ENCODE peak calls at places on chromosomes 4 and X, in nine cellular contexts. One of them, this sample, is unnamed.

GRCh38 chr4:109733728-109734127 is 3.9 kb upstream of the PLA2G12A start:
- DNase-seq in NK-92 treated with Interleukin-12 subunit alpha and Interleukin-12 subunit beta, amount 100 ng/mL, for 24 hours: no peak
- DNase-seq in HFFc6: no peak
- DNase-seq in activated CD4-positive, alpha-beta T cell treated with anti-CD3 and anti-CD28 coated beads, Interleukin-2, amount 10 ng/mL, durations not matched to agents 7 days and 5 days: no peak
- DNase-seq in uterus: no peak
- DNase-seq in coronary artery: no peak
- DNase-seq in nephron progenitor cell: no peak
- DNase-seq in fibroblast of pulmonary artery: no peak
- DNase-seq in hepatocyte: no peak
- DNase-seq in this sample: no peak

GRCh38 chr4:1718095-1718850 is 2.9 kb downstream of the TMEM129 start:
- DNase-seq in hepatocyte: no peak
- DNase-seq in NK-92 treated with Interleukin-12 subunit alpha and Interleukin-12 subunit beta, amount 100 ng/mL, for 24 hours: no peak
- DNase-seq in HFFc6: no peak
- DNase-seq in coronary artery: no peak
- DNase-seq in fibroblast of pulmonary artery: no peak
- DNase-seq in activated CD4-positive, alpha-beta T cell treated with anti-CD3 and anti-CD28 coated beads, Interleukin-2, amount 10 ng/mL, durations not matched to agents 7 days and 5 days: no peak
- DNase-seq in uterus: no peak
- DNase-seq in nephron progenitor cell: no peak
- DNase-seq in this sample: no peak

GRCh38 chrX:1601768-1602085 is 10.3 kb downstream of the AKAP17A start:
- DNase-seq in uterus: no peak
- DNase-seq in HFFc6: no peak
- DNase-seq in nephron progenitor cell: no peak
- DNase-seq in NK-92 treated with Interleukin-12 subunit alpha and Interleukin-12 subunit beta, amount 100 ng/mL, for 24 hours: no peak
- DNase-seq in activated CD4-positive, alpha-beta T cell treated with anti-CD3 and anti-CD28 coated beads, Interleukin-2, amount 10 ng/mL, durations not matched to agents 7 days and 5 days: no peak
- DNase-seq in fibroblast of pulmonary artery: no peak
- DNase-seq in coronary artery: no peak
- DNase-seq in hepatocyte: no peak
- DNase-seq in this sample: no peak

GRCh38 chrX:108671526-108671925 is 64.8 kb downstream of the IRS4 start:
- DNase-seq in activated CD4-positive, alpha-beta T cell treated with anti-CD3 and anti-CD28 coated beads, Interleukin-2, amount 10 ng/mL, durations not matched to agents 7 days and 5 days: no peak
- DNase-seq in nephron progenitor cell: no peak
- DNase-seq in hepatocyte: no peak
- DNase-seq in uterus: no peak
- DNase-seq in HFFc6: no peak
- DNase-seq in fibroblast of pulmonary artery: no peak
- DNase-seq in coronary artery: no peak
- DNase-seq in NK-92 treated with Interleukin-12 subunit alpha and Interleukin-12 subunit beta, amount 100 ng/mL, for 24 hours: no peak
- DNase-seq in this sample: no peak

GRCh38 chr4:130359537-130359936 is 1263.6 kb downstream of the C4orf33 start:
- DNase-seq in nephron progenitor cell: no peak
- DNase-seq in fibroblast of pulmonary artery: peak
- DNase-seq in HFFc6: peak
- DNase-seq in hepatocyte: no peak
- DNase-seq in uterus: no peak
- DNase-seq in NK-92 treated with Interleukin-12 subunit alpha and Interleukin-12 subunit beta, amount 100 ng/mL, for 24 hours: no peak
- DNase-seq in coronary artery: no peak
- DNase-seq in activated CD4-positive, alpha-beta T cell treated with anti-CD3 and anti-CD28 coated beads, Interleukin-2, amount 10 ng/mL, durations not matched to agents 7 days and 5 days: no peak
- DNase-seq in this sample: peak

GRCh38 chrX:10137516-10137915 is 19.3 kb upstream of the CLCN4 start:
- DNase-seq in nephron progenitor cell: no peak
- DNase-seq in NK-92 treated with Interleukin-12 subunit alpha and Interleukin-12 subunit beta, amount 100 ng/mL, for 24 hours: no peak
- DNase-seq in uterus: no peak
- DNase-seq in activated CD4-positive, alpha-beta T cell treated with anti-CD3 and anti-CD28 coated beads, Interleukin-2, amount 10 ng/mL, durations not matched to agents 7 days and 5 days: no peak
- DNase-seq in coronary artery: no peak
- DNase-seq in hepatocyte: no peak
- DNase-seq in fibroblast of pulmonary artery: no peak
- DNase-seq in HFFc6: no peak
- DNase-seq in this sample: no peak

GRCh38 chrX:153970398-153971123 is 1.1 kb downstream of the HCFC1 start:
- DNase-seq in nephron progenitor cell: peak
- DNase-seq in fibroblast of pulmonary artery: peak
- DNase-seq in activated CD4-positive, alpha-beta T cell treated with anti-CD3 and anti-CD28 coated beads, Interleukin-2, amount 10 ng/mL, durations not matched to agents 7 days and 5 days: peak
- DNase-seq in coronary artery: no peak
- DNase-seq in uterus: peak
- DNase-seq in HFFc6: peak
- DNase-seq in hepatocyte: peak
- DNase-seq in NK-92 treated with Interleukin-12 subunit alpha and Interleukin-12 subunit beta, amount 100 ng/mL, for 24 hours: no peak
- DNase-seq in this sample: peak

GRCh38 chr4:40976343-40976742 is 226.6 kb downstream of the NSUN7 start:
- DNase-seq in nephron progenitor cell: peak
- DNase-seq in NK-92 treated with Interleukin-12 subunit alpha and Interleukin-12 subunit beta, amount 100 ng/mL, for 24 hours: no peak
- DNase-seq in HFFc6: peak
- DNase-seq in fibroblast of pulmonary artery: peak
- DNase-seq in coronary artery: no peak
- DNase-seq in hepatocyte: peak
- DNase-seq in activated CD4-positive, alpha-beta T cell treated with anti-CD3 and anti-CD28 coated beads, Interleukin-2, amount 10 ng/mL, durations not matched to agents 7 days and 5 days: peak
- DNase-seq in uterus: no peak
- DNase-seq in this sample: no peak

GRCh38 chr4:111400736-111401135 is 744.5 kb upstream of the FAM241A start:
- DNase-seq in nephron progenitor cell: no peak
- DNase-seq in NK-92 treated with Interleukin-12 subunit alpha and Interleukin-12 subunit beta, amount 100 ng/mL, for 24 hours: no peak
- DNase-seq in coronary artery: no peak
- DNase-seq in HFFc6: peak
- DNase-seq in activated CD4-positive, alpha-beta T cell treated with anti-CD3 and anti-CD28 coated beads, Interleukin-2, amount 10 ng/mL, durations not matched to agents 7 days and 5 days: no peak
- DNase-seq in fibroblast of pulmonary artery: peak
- DNase-seq in hepatocyte: peak
- DNase-seq in uterus: no peak
- DNase-seq in this sample: peak

GRCh38 chr4:164508126-164508525 is 245.8 kb upstream of the SMIM31 start:
- DNase-seq in NK-92 treated with Interleukin-12 subunit alpha and Interleukin-12 subunit beta, amount 100 ng/mL, for 24 hours: no peak
- DNase-seq in nephron progenitor cell: no peak
- DNase-seq in hepatocyte: no peak
- DNase-seq in uterus: no peak
- DNase-seq in activated CD4-positive, alpha-beta T cell treated with anti-CD3 and anti-CD28 coated beads, Interleukin-2, amount 10 ng/mL, durations not matched to agents 7 days and 5 days: no peak
- DNase-seq in HFFc6: no peak
- DNase-seq in coronary artery: no peak
- DNase-seq in fibroblast of pulmonary artery: no peak
- DNase-seq in this sample: peak

GRCh38 chr4:29309050-29309449 is 1411.1 kb upstream of the PCDH7 start:
- DNase-seq in NK-92 treated with Interleukin-12 subunit alpha and Interleukin-12 subunit beta, amount 100 ng/mL, for 24 hours: no peak
- DNase-seq in hepatocyte: no peak
- DNase-seq in nephron progenitor cell: no peak
- DNase-seq in uterus: no peak
- DNase-seq in activated CD4-positive, alpha-beta T cell treated with anti-CD3 and anti-CD28 coated beads, Interleukin-2, amount 10 ng/mL, durations not matched to agents 7 days and 5 days: no peak
- DNase-seq in fibroblast of pulmonary artery: peak
- DNase-seq in HFFc6: peak
- DNase-seq in coronary artery: no peak
- DNase-seq in this sample: peak

GRCh38 chr4:24598025-24598424 is 13.7 kb upstream of the DHX15 start:
- DNase-seq in hepatocyte: peak
- DNase-seq in uterus: no peak
- DNase-seq in HFFc6: no peak
- DNase-seq in nephron progenitor cell: no peak
- DNase-seq in fibroblast of pulmonary artery: no peak
- DNase-seq in NK-92 treated with Interleukin-12 subunit alpha and Interleukin-12 subunit beta, amount 100 ng/mL, for 24 hours: no peak
- DNase-seq in coronary artery: no peak
- DNase-seq in activated CD4-positive, alpha-beta T cell treated with anti-CD3 and anti-CD28 coated beads, Interleukin-2, amount 10 ng/mL, durations not matched to agents 7 days and 5 days: no peak
- DNase-seq in this sample: peak

GRCh38 chrX:73987166-73987565 is 316.8 kb upstream of the ZCCHC13 start:
- DNase-seq in nephron progenitor cell: no peak
- DNase-seq in HFFc6: no peak
- DNase-seq in hepatocyte: no peak
- DNase-seq in activated CD4-positive, alpha-beta T cell treated with anti-CD3 and anti-CD28 coated beads, Interleukin-2, amount 10 ng/mL, durations not matched to agents 7 days and 5 days: no peak
- DNase-seq in uterus: no peak
- DNase-seq in fibroblast of pulmonary artery: no peak
- DNase-seq in coronary artery: no peak
- DNase-seq in NK-92 treated with Interleukin-12 subunit alpha and Interleukin-12 subunit beta, amount 100 ng/mL, for 24 hours: no peak
- DNase-seq in this sample: no peak

GRCh38 chr4:185797018-185797417 is 15.0 kb downstream of the SORBS2 start:
- DNase-seq in uterus: no peak
- DNase-seq in NK-92 treated with Interleukin-12 subunit alpha and Interleukin-12 subunit beta, amount 100 ng/mL, for 24 hours: no peak
- DNase-seq in fibroblast of pulmonary artery: no peak
- DNase-seq in coronary artery: no peak
- DNase-seq in nephron progenitor cell: no peak
- DNase-seq in HFFc6: no peak
- DNase-seq in hepatocyte: no peak
- DNase-seq in activated CD4-positive, alpha-beta T cell treated with anti-CD3 and anti-CD28 coated beads, Interleukin-2, amount 10 ng/mL, durations not matched to agents 7 days and 5 days: no peak
- DNase-seq in this sample: no peak

GRCh38 chr4:174100910-174101309 is 182.6 kb downstream of the FBXO8 start:
- DNase-seq in coronary artery: no peak
- DNase-seq in HFFc6: no peak
- DNase-seq in activated CD4-positive, alpha-beta T cell treated with anti-CD3 and anti-CD28 coated beads, Interleukin-2, amount 10 ng/mL, durations not matched to agents 7 days and 5 days: no peak
- DNase-seq in nephron progenitor cell: no peak
- DNase-seq in NK-92 treated with Interleukin-12 subunit alpha and Interleukin-12 subunit beta, amount 100 ng/mL, for 24 hours: no peak
- DNase-seq in hepatocyte: no peak
- DNase-seq in fibroblast of pulmonary artery: no peak
- DNase-seq in uterus: no peak
- DNase-seq in this sample: no peak

GRCh38 chrX:128464091-128464490 is 411.9 kb upstream of the ACTRT1 start:
- DNase-seq in uterus: no peak
- DNase-seq in hepatocyte: peak
- DNase-seq in NK-92 treated with Interleukin-12 subunit alpha and Interleukin-12 subunit beta, amount 100 ng/mL, for 24 hours: no peak
- DNase-seq in coronary artery: no peak
- DNase-seq in activated CD4-positive, alpha-beta T cell treated with anti-CD3 and anti-CD28 coated beads, Interleukin-2, amount 10 ng/mL, durations not matched to agents 7 days and 5 days: no peak
- DNase-seq in nephron progenitor cell: no peak
- DNase-seq in fibroblast of pulmonary artery: no peak
- DNase-seq in HFFc6: no peak
- DNase-seq in this sample: no peak

GRCh38 chr4:55498051-55498450 is 48.7 kb downstream of the CLOCK start:
- DNase-seq in hepatocyte: no peak
- DNase-seq in nephron progenitor cell: no peak
- DNase-seq in uterus: no peak
- DNase-seq in NK-92 treated with Interleukin-12 subunit alpha and Interleukin-12 subunit beta, amount 100 ng/mL, for 24 hours: no peak
- DNase-seq in activated CD4-positive, alpha-beta T cell treated with anti-CD3 and anti-CD28 coated beads, Interleukin-2, amount 10 ng/mL, durations not matched to agents 7 days and 5 days: no peak
- DNase-seq in fibroblast of pulmonary artery: no peak
- DNase-seq in HFFc6: no peak
- DNase-seq in coronary artery: no peak
- DNase-seq in this sample: no peak

GRCh38 chr4:120454788-120455187 is 388.1 kb upstream of the MAD2L1 start:
- DNase-seq in coronary artery: no peak
- DNase-seq in HFFc6: no peak
- DNase-seq in activated CD4-positive, alpha-beta T cell treated with anti-CD3 and anti-CD28 coated beads, Interleukin-2, amount 10 ng/mL, durations not matched to agents 7 days and 5 days: no peak
- DNase-seq in uterus: no peak
- DNase-seq in NK-92 treated with Interleukin-12 subunit alpha and Interleukin-12 subunit beta, amount 100 ng/mL, for 24 hours: no peak
- DNase-seq in fibroblast of pulmonary artery: no peak
- DNase-seq in nephron progenitor cell: no peak
- DNase-seq in hepatocyte: no peak
- DNase-seq in this sample: no peak

GRCh38 chrX:85914431-85914830 is 132.9 kb downstream of the CHM start:
- DNase-seq in nephron progenitor cell: no peak
- DNase-seq in uterus: no peak
- DNase-seq in hepatocyte: no peak
- DNase-seq in NK-92 treated with Interleukin-12 subunit alpha and Interleukin-12 subunit beta, amount 100 ng/mL, for 24 hours: no peak
- DNase-seq in fibroblast of pulmonary artery: no peak
- DNase-seq in activated CD4-positive, alpha-beta T cell treated with anti-CD3 and anti-CD28 coated beads, Interleukin-2, amount 10 ng/mL, durations not matched to agents 7 days and 5 days: no peak
- DNase-seq in HFFc6: no peak
- DNase-seq in coronary artery: no peak
- DNase-seq in this sample: no peak

GRCh38 chr4:8709729-8710360 is 117.3 kb downstream of the CPZ start:
- DNase-seq in activated CD4-positive, alpha-beta T cell treated with anti-CD3 and anti-CD28 coated beads, Interleukin-2, amount 10 ng/mL, durations not matched to agents 7 days and 5 days: no peak
- DNase-seq in NK-92 treated with Interleukin-12 subunit alpha and Interleukin-12 subunit beta, amount 100 ng/mL, for 24 hours: no peak
- DNase-seq in coronary artery: peak
- DNase-seq in nephron progenitor cell: peak
- DNase-seq in HFFc6: no peak
- DNase-seq in fibroblast of pulmonary artery: no peak
- DNase-seq in hepatocyte: no peak
- DNase-seq in uterus: peak
- DNase-seq in this sample: no peak

GRCh38 chr4:169818063-169818679 is 60.4 kb upstream of the HPF1 start:
- DNase-seq in HFFc6: no peak
- DNase-seq in hepatocyte: no peak
- DNase-seq in fibroblast of pulmonary artery: no peak
- DNase-seq in uterus: no peak
- DNase-seq in NK-92 treated with Interleukin-12 subunit alpha and Interleukin-12 subunit beta, amount 100 ng/mL, for 24 hours: no peak
- DNase-seq in coronary artery: no peak
- DNase-seq in activated CD4-positive, alpha-beta T cell treated with anti-CD3 and anti-CD28 coated beads, Interleukin-2, amount 10 ng/mL, durations not matched to agents 7 days and 5 days: no peak
- DNase-seq in nephron progenitor cell: no peak
- DNase-seq in this sample: no peak

GRCh38 chr4:4225915-4226605 is 669 bp downstream of the OTOP1 start:
- DNase-seq in nephron progenitor cell: peak
- DNase-seq in HFFc6: no peak
- DNase-seq in NK-92 treated with Interleukin-12 subunit alpha and Interleukin-12 subunit beta, amount 100 ng/mL, for 24 hours: no peak
- DNase-seq in coronary artery: no peak
- DNase-seq in hepatocyte: no peak
- DNase-seq in fibroblast of pulmonary artery: no peak
- DNase-seq in activated CD4-positive, alpha-beta T cell treated with anti-CD3 and anti-CD28 coated beads, Interleukin-2, amount 10 ng/mL, durations not matched to agents 7 days and 5 days: no peak
- DNase-seq in uterus: no peak
- DNase-seq in this sample: no peak

GRCh38 chr4:98786866-98787265 is 128.5 kb upstream of the TSPAN5 start:
- DNase-seq in HFFc6: peak
- DNase-seq in nephron progenitor cell: no peak
- DNase-seq in NK-92 treated with Interleukin-12 subunit alpha and Interleukin-12 subunit beta, amount 100 ng/mL, for 24 hours: no peak
- DNase-seq in uterus: no peak
- DNase-seq in activated CD4-positive, alpha-beta T cell treated with anti-CD3 and anti-CD28 coated beads, Interleukin-2, amount 10 ng/mL, durations not matched to agents 7 days and 5 days: no peak
- DNase-seq in fibroblast of pulmonary artery: no peak
- DNase-seq in coronary artery: no peak
- DNase-seq in hepatocyte: no peak
- DNase-seq in this sample: no peak

GRCh38 chr4:11632015-11632414 is 203.3 kb upstream of the HS3ST1 start:
- DNase-seq in coronary artery: no peak
- DNase-seq in uterus: no peak
- DNase-seq in NK-92 treated with Interleukin-12 subunit alpha and Interleukin-12 subunit beta, amount 100 ng/mL, for 24 hours: no peak
- DNase-seq in HFFc6: no peak
- DNase-seq in activated CD4-positive, alpha-beta T cell treated with anti-CD3 and anti-CD28 coated beads, Interleukin-2, amount 10 ng/mL, durations not matched to agents 7 days and 5 days: no peak
- DNase-seq in nephron progenitor cell: no peak
- DNase-seq in fibroblast of pulmonary artery: no peak
- DNase-seq in hepatocyte: no peak
- DNase-seq in this sample: no peak